ENCODE peak calls at places on chromosomes 16 and 17, in four cellular contexts. One of them, this sample, is unnamed.

GRCh38 chr17:36001109-36001735 is at the start of gene CCL15:
- DNase-seq in WTC11: no peak
- DNase-seq in HepG2: peak
- DNase-seq in K562: no peak
- DNase-seq in this sample: no peak

GRCh38 chr17:32103476-32104113 is 38.7 kb upstream of the RHOT1 start:
- DNase-seq in WTC11: no peak
- DNase-seq in HepG2: no peak
- DNase-seq in K562: no peak
- DNase-seq in this sample: no peak

GRCh38 chr16:70342016-70342415 is 4.7 kb upstream of the DDX19A start:
- DNase-seq in WTC11: no peak
- DNase-seq in HepG2: no peak
- DNase-seq in K562: no peak
- DNase-seq in this sample: no peak

GRCh38 chr16:52873997-52874500 is 178.6 kb downstream of the CHD9NB start:
- DNase-seq in WTC11: peak
- DNase-seq in HepG2: no peak
- DNase-seq in K562: no peak
- DNase-seq in this sample: no peak

GRCh38 chr16:19776147-19776546 is 58.1 kb downstream of the IQCK start:
- DNase-seq in WTC11: no peak
- DNase-seq in HepG2: no peak
- DNase-seq in K562: no peak
- DNase-seq in this sample: no peak

GRCh38 chr17:47257651-47258339 is 4.2 kb downstream of the ITGB3 start:
- DNase-seq in WTC11: no peak
- DNase-seq in HepG2: no peak
- DNase-seq in K562: no peak
- DNase-seq in this sample: no peak

GRCh38 chr16:11253009-11253994 is 2.7 kb downstream of the SOCS1 start:
- DNase-seq in WTC11: no peak
- DNase-seq in HepG2: no peak
- DNase-seq in K562: peak
- DNase-seq in this sample: no peak

GRCh38 chr17:1005361-1005946 is 8.5 kb downstream of the TIMM22 start:
- DNase-seq in WTC11: no peak
- DNase-seq in HepG2: no peak
- DNase-seq in K562: no peak
- DNase-seq in this sample: no peak

GRCh38 chr17:49926886-49927285 is 42.1 kb upstream of the DLX4 start:
- DNase-seq in WTC11: no peak
- DNase-seq in HepG2: no peak
- DNase-seq in K562: peak
- DNase-seq in this sample: no peak

GRCh38 chr16:27327586-27327915 is 13.8 kb downstream of the IL4R start:
- DNase-seq in WTC11: no peak
- DNase-seq in HepG2: no peak
- DNase-seq in K562: no peak
- DNase-seq in this sample: no peak

GRCh38 chr16:29738514-29738913 is 7.3 kb downstream of the C16orf54 start:
- DNase-seq in WTC11: no peak
- DNase-seq in HepG2: no peak
- DNase-seq in K562: no peak
- DNase-seq in this sample: no peak

GRCh38 chr16:20411055-20411454 is 1.7 kb downstream of the ACSM5 start:
- DNase-seq in WTC11: no peak
- DNase-seq in HepG2: no peak
- DNase-seq in K562: no peak
- DNase-seq in this sample: no peak

GRCh38 chr17:83183951-83184506 is 104.6 kb downstream of the METRNL start:
- DNase-seq in WTC11: no peak
- DNase-seq in HepG2: no peak
- DNase-seq in K562: no peak
- DNase-seq in this sample: no peak

GRCh38 chr16:49011807-49012345 is 269.8 kb downstream of the CBLN1 start:
- DNase-seq in WTC11: no peak
- DNase-seq in HepG2: no peak
- DNase-seq in K562: no peak
- DNase-seq in this sample: no peak

GRCh38 chr17:33369876-33370275 is 76.8 kb upstream of the ASIC2 start:
- DNase-seq in WTC11: no peak
- DNase-seq in HepG2: no peak
- DNase-seq in K562: no peak
- DNase-seq in this sample: no peak

GRCh38 chr16:86038923-86039310 is 140.0 kb downstream of the IRF8 start:
- DNase-seq in WTC11: no peak
- DNase-seq in HepG2: no peak
- DNase-seq in K562: no peak
- DNase-seq in this sample: no peak

GRCh38 chr16:73015612-73016487 is 32.1 kb downstream of the ZFHX3 start:
- DNase-seq in WTC11: no peak
- DNase-seq in HepG2: peak
- DNase-seq in K562: no peak
- DNase-seq in this sample: no peak

GRCh38 chr16:919658-920631 is 50.8 kb downstream of the LMF1 start:
- DNase-seq in WTC11: no peak
- DNase-seq in HepG2: no peak
- DNase-seq in K562: no peak
- DNase-seq in this sample: no peak

GRCh38 chr17:35069311-35069710 is 5.8 kb upstream of the RFFL start:
- DNase-seq in WTC11: no peak
- DNase-seq in HepG2: no peak
- DNase-seq in K562: no peak
- DNase-seq in this sample: no peak

GRCh38 chr17:41548844-41549595 is 20.9 kb upstream of the KRT19 start:
- DNase-seq in WTC11: peak
- DNase-seq in HepG2: peak
- DNase-seq in K562: peak
- DNase-seq in this sample: peak

GRCh38 chr16:49462989-49463371 is 89.4 kb downstream of the C16orf78 start:
- DNase-seq in WTC11: no peak
- DNase-seq in HepG2: no peak
- DNase-seq in K562: no peak
- DNase-seq in this sample: no peak

DNA sequence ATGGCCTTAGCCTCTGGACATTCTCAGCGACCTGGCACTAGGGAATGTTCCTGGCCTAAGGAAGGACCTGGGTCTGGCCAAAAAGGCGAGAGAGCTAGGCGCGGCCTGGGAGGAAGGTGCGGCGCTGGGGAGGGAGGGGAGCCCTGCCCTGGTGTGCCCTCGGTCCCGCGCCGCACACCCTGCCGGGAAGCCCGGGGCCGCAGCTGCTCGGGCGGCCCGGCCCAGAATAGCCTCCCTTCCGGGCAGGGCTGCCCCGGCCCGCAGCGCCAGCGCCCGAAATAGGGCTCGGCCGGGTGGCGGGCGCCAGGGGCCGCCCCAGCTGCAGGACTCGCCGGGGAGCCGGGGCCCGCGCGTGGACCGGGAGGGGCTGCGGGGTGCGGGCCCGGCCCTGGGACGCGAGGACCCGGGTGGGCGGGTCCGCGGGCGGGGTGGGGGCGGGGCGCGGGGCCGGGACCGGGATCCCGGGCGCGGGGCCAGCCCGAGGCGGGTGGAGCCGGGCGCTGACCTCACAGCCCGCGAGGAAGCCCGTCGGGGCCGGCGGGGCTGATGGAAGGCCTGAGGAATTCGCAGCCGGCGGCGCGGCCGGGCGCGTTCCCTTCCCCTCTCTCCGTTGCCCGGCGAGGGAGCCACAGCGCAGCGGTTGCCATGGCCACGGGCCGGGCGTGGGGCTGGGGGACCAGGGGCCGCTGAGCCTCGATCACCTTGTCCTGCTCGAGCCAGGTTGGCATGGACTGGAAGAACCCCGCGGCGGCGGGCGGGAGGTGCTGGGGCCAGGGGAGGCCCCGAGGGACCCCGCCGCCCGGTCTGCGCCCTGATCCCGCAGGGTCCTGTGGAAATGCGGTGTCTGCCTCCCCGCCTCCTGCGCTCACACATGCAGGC is 18.1 kb downstream of the SOCS3 start:
- DNase-seq in WTC11: peak
- DNase-seq in HepG2: no peak
- DNase-seq in K562: peak
- DNase-seq in this sample: peak
- TF ChIP-seq ELF4 in WTC11: no peak
- TF ChIP-seq ELF4 in HepG2: no peak
- TF ChIP-seq ELF4 in K562: no peak
- TF ChIP-seq ELF4 in this sample: no peak

GRCh38 chr17:59094921-59095530 is 11.7 kb downstream of the TRIM37 start:
- DNase-seq in WTC11: no peak
- DNase-seq in HepG2: no peak
- DNase-seq in K562: no peak
- DNase-seq in this sample: no peak

GRCh38 chr17:59097876-59098275 is 8.8 kb downstream of the TRIM37 start:
- DNase-seq in WTC11: no peak
- DNase-seq in HepG2: no peak
- DNase-seq in K562: no peak
- DNase-seq in this sample: no peak

GRCh38 chr17:59093145-59093701 is 13.5 kb downstream of the TRIM37 start:
- DNase-seq in WTC11: no peak
- DNase-seq in HepG2: no peak
- DNase-seq in K562: no peak
- DNase-seq in this sample: no peak

GRCh38 chr17:59093702-59094231 is 12.9 kb downstream of the TRIM37 start:
- DNase-seq in WTC11: no peak
- DNase-seq in HepG2: peak
- DNase-seq in K562: no peak
- DNase-seq in this sample: peak
- TF ChIP-seq ELF4 in WTC11: no peak
- TF ChIP-seq ELF4 in HepG2: no peak
- TF ChIP-seq ELF4 in K562: no peak
- TF ChIP-seq ELF4 in this sample: no peak

GRCh38 chr17:80361495-80362220 is 53.3 kb upstream of the ENDOV start:
- DNase-seq in WTC11: peak
- DNase-seq in HepG2: no peak
- DNase-seq in K562: peak
- DNase-seq in this sample: peak
- TF ChIP-seq ELF4 in WTC11: no peak
- TF ChIP-seq ELF4 in HepG2: no peak
- TF ChIP-seq ELF4 in K562: no peak
- TF ChIP-seq ELF4 in this sample: no peak

GRCh38 chr17:7613769-7614421 is 802 bp downstream of the FXR2 start:
- DNase-seq in WTC11: no peak
- DNase-seq in HepG2: no peak
- DNase-seq in K562: no peak
- DNase-seq in this sample: no peak
- TF ChIP-seq ELF4 in WTC11: no peak
- TF ChIP-seq ELF4 in HepG2: no peak
- TF ChIP-seq ELF4 in K562: no peak
- TF ChIP-seq ELF4 in this sample: no peak

DNA sequence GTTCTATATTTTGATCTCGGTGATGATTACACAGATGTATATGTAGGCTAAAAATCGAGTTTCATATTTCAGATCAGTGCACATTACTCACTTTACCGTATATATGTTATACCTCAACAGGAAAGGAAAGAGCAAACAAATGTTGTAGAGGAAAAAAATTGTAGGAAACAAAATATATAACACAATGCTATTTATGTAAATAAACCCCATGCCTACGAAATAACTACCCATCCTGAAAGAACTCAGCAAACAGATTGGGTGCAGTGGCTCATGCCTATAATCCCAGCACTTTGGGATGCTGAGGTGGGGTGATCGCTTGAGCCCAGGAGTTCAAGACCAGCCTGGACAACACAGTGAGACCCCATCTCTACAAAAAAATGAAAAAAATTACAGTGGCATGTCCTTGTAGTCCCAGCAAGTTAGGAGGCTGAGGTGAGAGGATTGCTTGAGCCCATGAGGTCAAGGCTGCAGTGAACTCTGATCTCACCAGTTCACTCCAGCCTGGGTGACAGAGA is 18.0 kb upstream of the ETV4 start:
- DNase-seq in WTC11: no peak
- DNase-seq in HepG2: no peak
- DNase-seq in K562: no peak
- DNase-seq in this sample: no peak
- TF ChIP-seq ELF4 in WTC11: no peak
- TF ChIP-seq ELF4 in HepG2: no peak
- TF ChIP-seq ELF4 in K562: no peak
- TF ChIP-seq ELF4 in this sample: no peak

This sample was measured in HEK293T.